ENCODE peak calls at places on chromosomes 13 and 19, in six cellular contexts. U, X, V, Q, I and L are unnamed samples.

GRCh38 chr19:27846944-27847343 is 1366.0 kb downstream of the UQCRFS1 start:
- DNase-seq in U (no peak), X (no peak), V (no peak), Q (no peak), I (no peak), L (no peak)

GRCh38 chr19:51031880-51032225 is 2.9 kb downstream of the KLK12 start:
- DNase-seq in U (no peak), X (no peak), V (no peak), Q (no peak), I (no peak), L (no peak)

GRCh38 chr19:36973021-36973843 is 57.1 kb downstream of the ZNF568 start:
- DNase-seq in U (peak), X (peak), V (peak), Q (peak), I (peak), L (peak)

GRCh38 chr13:77893066-77893465 is 25.6 kb downstream of the EDNRB start:
- DNase-seq in U (no peak), X (no peak), V (no peak), Q (no peak), I (no peak), L (no peak)

GRCh38 chr19:38039966-38040365 is 133.0 kb downstream of the SIPA1L3 start:
- DNase-seq in U (peak), X (no peak), V (peak), Q (peak), I (no peak), L (no peak)

GRCh38 chr13:96450635-96451034 is 360.7 kb downstream of the HS6ST3 start:
- DNase-seq in U (no peak), X (no peak), V (no peak), Q (no peak), I (no peak), L (no peak)

GRCh38 chr13:32426191-32426980 is 1.5 kb downstream of the N4BP2L1 start:
- DNase-seq in U (no peak), X (no peak), V (no peak), Q (peak), I (peak), L (no peak)

GRCh38 chr19:18208098-18208951 is 4.5 kb upstream of the RAB3A start:
- DNase-seq in U (peak), X (peak), V (peak), Q (peak), I (no peak), L (peak)

GRCh38 chr19:41588497-41589209 is 12.7 kb downstream of the CEACAM21 start:
- DNase-seq in U (peak), X (no peak), V (no peak), Q (peak), I (no peak), L (peak)

GRCh38 chr13:97388385-97388784 is 45.6 kb upstream of the RAP2A start:
- DNase-seq in U (no peak), X (no peak), V (no peak), Q (no peak), I (no peak), L (no peak)

GRCh38 chr19:38263696-38264485 is 482 bp upstream of the SPINT2 start:
- DNase-seq in U (peak), X (no peak), V (no peak), Q (peak), I (peak), L (peak)

GRCh38 chr19:5561559-5561958 is 6.2 kb downstream of the TINCR start:
- DNase-seq in U (no peak), X (no peak), V (no peak), Q (no peak), I (no peak), L (no peak)

GRCh38 chr19:1026189-1027019 is at the start of gene CNN2:
- DNase-seq in U (peak), X (peak), V (peak), Q (peak), I (no peak), L (peak)

GRCh38 chr13:111484959-111485358 is 164.5 kb downstream of the TEX29 start:
- DNase-seq in U (no peak), X (no peak), V (no peak), Q (no peak), I (no peak), L (no peak)

GRCh38 chr13:32001392-32001768 is 30.2 kb upstream of the FRY start:
- DNase-seq in U (peak), X (no peak), V (peak), Q (peak), I (no peak), L (no peak)

GRCh38 chr19:48415395-48415794 is 21.9 kb downstream of the GRIN2D start:
- DNase-seq in U (peak), X (peak), V (no peak), Q (peak), I (peak), L (peak)

GRCh38 chr19:32566246-32566830 is 14.7 kb upstream of the PDCD5 start:
- DNase-seq in U (peak), X (no peak), V (no peak), Q (no peak), I (no peak), L (no peak)

GRCh38 chr13:37058801-37059135 is 720 bp downstream of the SUPT20H start:
- DNase-seq in U (peak), X (no peak), V (no peak), Q (peak), I (no peak), L (no peak)

GRCh38 chr19:1908364-1908678 is 3.1 kb downstream of the ADAT3 start:
- DNase-seq in U (no peak), X (no peak), V (no peak), Q (no peak), I (no peak), L (no peak)

GRCh38 chr13:25095862-25096453 is at the start of gene PABPC3:
- DNase-seq in U (no peak), X (no peak), V (no peak), Q (peak), I (no peak), L (no peak)

GRCh38 chr13:75485286-75486062 is 3.5 kb upstream of the TBC1D4 start:
- DNase-seq in U (peak), X (no peak), V (no peak), Q (no peak), I (no peak), L (no peak)

GRCh38 chr13:42652642-42653415 is 78.9 kb downstream of the TNFSF11 start:
- DNase-seq in U (no peak), X (no peak), V (no peak), Q (no peak), I (no peak), L (no peak)

GRCh38 chr19:5067666-5068065 is 98.8 kb downstream of the KDM4B start:
- DNase-seq in U (no peak), X (no peak), V (no peak), Q (no peak), I (no peak), L (no peak)

GRCh38 chr19:46717716-46718143 is 816 bp upstream of the PRKD2 start:
- DNase-seq in U (no peak), X (no peak), V (no peak), Q (peak), I (no peak), L (no peak)

GRCh38 chr13:95608640-95609280 is 35.7 kb downstream of the DZIP1 start:
- DNase-seq in U (no peak), X (no peak), V (no peak), Q (no peak), I (no peak), L (no peak)

GRCh38 chr13:44578064-44578394 is 1.9 kb upstream of the TSC22D1 start:
- DNase-seq in U (peak), X (no peak), V (no peak), Q (no peak), I (no peak), L (no peak)

GRCh38 chr13:32660227-32660626 is 74.0 kb downstream of the PDS5B start:
- DNase-seq in U (no peak), X (no peak), V (no peak), Q (no peak), I (no peak), L (no peak)

GRCh38 chr13:32639502-32640105 is 53.4 kb downstream of the PDS5B start:
- DNase-seq in U (peak), X (peak), V (peak), Q (peak), I (peak), L (no peak)

GRCh38 chr19:8511573-8512101 is 2.3 kb downstream of the ZNF414 start:
- DNase-seq in U (no peak), X (no peak), V (no peak), Q (no peak), I (no peak), L (no peak)

GRCh38 chr19:56476671-56477428 is at the start of gene ZNF667:
- DNase-seq in U (peak), X (no peak), V (peak), Q (peak), I (peak), L (no peak)